ENCODE peak calls at places on chromosomes 2 and 18, in four cellular contexts. One of them, this sample, is unnamed.

GRCh38 chr2:168396131-168396530 is 59.9 kb upstream of the CERS6 start:
- DNase-seq in M059J: no peak
- DNase-seq in breast epithelium: no peak
- DNase-seq in HEK293T: no peak
- DNase-seq in this sample: no peak

GRCh38 chr2:29841386-29842004 is 79.9 kb downstream of the ALK start:
- DNase-seq in breast epithelium: no peak
- DNase-seq in M059J: peak
- DNase-seq in HEK293T: peak
- DNase-seq in this sample: peak

GRCh38 chr2:169173876-169174275 is 104.5 kb downstream of the DHRS9 start:
- DNase-seq in HEK293T: no peak
- DNase-seq in M059J: no peak
- DNase-seq in breast epithelium: no peak
- DNase-seq in this sample: no peak

GRCh38 chr2:222734690-222735014 is 63.2 kb downstream of the MOGAT1 start:
- DNase-seq in M059J: no peak
- DNase-seq in breast epithelium: no peak
- DNase-seq in HEK293T: no peak
- DNase-seq in this sample: peak

GRCh38 chr2:166180951-166181812 is 53.4 kb upstream of the SCN1A start:
- DNase-seq in M059J: peak
- DNase-seq in breast epithelium: peak
- DNase-seq in HEK293T: peak
- DNase-seq in this sample: peak

GRCh38 chr18:34595673-34596072 is 114.4 kb upstream of the DTNA start:
- DNase-seq in breast epithelium: no peak
- DNase-seq in HEK293T: no peak
- DNase-seq in M059J: peak
- DNase-seq in this sample: peak

GRCh38 chr2:240467149-240467642 is 31.7 kb downstream of the GPC1 start:
- DNase-seq in HEK293T: no peak
- DNase-seq in M059J: no peak
- DNase-seq in breast epithelium: peak
- DNase-seq in this sample: no peak

GRCh38 chr18:51051105-51051712 is 21.2 kb downstream of the SMAD4 start:
- DNase-seq in HEK293T: peak
- DNase-seq in M059J: peak
- DNase-seq in breast epithelium: no peak
- DNase-seq in this sample: peak

GRCh38 chr2:232873292-232873908 is 3.3 kb downstream of the SNORC start:
- DNase-seq in breast epithelium: no peak
- DNase-seq in HEK293T: no peak
- DNase-seq in M059J: no peak
- DNase-seq in this sample: no peak

GRCh38 chr2:55590810-55591440 is 26.5 kb downstream of the PPP4R3B start:
- DNase-seq in breast epithelium: no peak
- DNase-seq in HEK293T: no peak
- DNase-seq in M059J: peak
- DNase-seq in this sample: peak

GRCh38 chr2:101200714-101201113 is 49.5 kb upstream of the TBC1D8 start:
- DNase-seq in M059J: peak
- DNase-seq in HEK293T: no peak
- DNase-seq in breast epithelium: no peak
- DNase-seq in this sample: no peak

GRCh38 chr2:190864375-190864774 is 16.2 kb upstream of the GLS start:
- DNase-seq in breast epithelium: no peak
- DNase-seq in M059J: no peak
- DNase-seq in HEK293T: no peak
- DNase-seq in this sample: no peak

GRCh38 chr2:153101187-153101586 is 377.4 kb downstream of the RPRM start:
- DNase-seq in M059J: no peak
- DNase-seq in HEK293T: no peak
- DNase-seq in breast epithelium: no peak
- DNase-seq in this sample: no peak